ENCODE peak calls at places on chromosomes 5 and 9, in six cellular contexts. M is IMR-90, U is H9, D is trophoblast cell, W is mesenchymal stem cell, Y is neuronal stem cell. B is an unnamed sample.

GRCh38 chr5:90408571-90409317 is 812 bp downstream of the CETN3 start:
- DNase-seq in M (no peak), W (no peak), D (peak; percentile 22), Y (peak; percentile 12), U (no peak), B (no peak)

GRCh38 chr9:94031380-94031779 is 52.9 kb upstream of the PTPDC1 start:
- DNase-seq in W (no peak), D (no peak), M (no peak), U (no peak), Y (no peak), B (no peak)

GRCh38 chr9:125515281-125515680 is 191.7 kb downstream of the MAPKAP1 start:
- DNase-seq in M (no peak), W (no peak), U (no peak), D (no peak), Y (no peak), B (no peak)

GRCh38 chr9:34451545-34451944 is 6.8 kb downstream of the FAM219A start:
- DNase-seq in W (peak; percentile 54), Y (no peak), D (no peak), U (no peak), M (peak; percentile 53), B (no peak)

GRCh38 chr5:99835791-99836190 is 699.4 kb upstream of the FAM174A start:
- DNase-seq in D (no peak), M (no peak), W (no peak), U (no peak), Y (no peak), B (no peak)

GRCh38 chr9:100577776-100578448 is at the start of gene CAVIN4:
- DNase-seq in W (no peak), U (no peak), M (peak; percentile 91), D (no peak), Y (no peak), B (no peak)

GRCh38 chr5:154849791-154850201 is 607 bp downstream of the FAXDC2 start:
- DNase-seq in M (peak; percentile 47), Y (no peak), U (no peak), W (peak; percentile 62), D (no peak), B (no peak)

GRCh38 chr5:6791031-6791577 is 77.9 kb downstream of the TENT4A start:
- DNase-seq in D (no peak), M (no peak), W (no peak), U (no peak), Y (no peak), B (no peak)

GRCh38 chr9:130245474-130245873 is 20.1 kb upstream of the HMCN2 start:
- DNase-seq in Y (no peak), U (no peak), W (no peak), M (no peak), D (no peak), B (no peak)

GRCh38 chr9:113669523-113670115 is 206.1 kb downstream of the RGS3 start:
- DNase-seq in U (no peak), W (no peak), D (no peak), Y (no peak), M (peak; percentile 88), B (no peak)

GRCh38 chr9:2157277-2158105 is 142.3 kb downstream of the SMARCA2 start:
- DNase-seq in M (peak; percentile 69), W (peak; percentile 78), U (peak; percentile 37), D (peak; percentile 52), Y (no peak), B (no peak)

GRCh38 chr5:118314936-118315335 is 673.4 kb downstream of the DTWD2 start:
- DNase-seq in Y (no peak), D (no peak), U (no peak), M (no peak), W (no peak), B (no peak)

GRCh38 chr9:84386753-84387152 is 46.2 kb upstream of the SLC28A3 start:
- DNase-seq in D (no peak), Y (no peak), U (no peak), W (no peak), M (no peak), B (no peak)
- H3K14ac ChIP-seq in D (no peak overlapping the region), Y (no peak overlapping the region), U (no peak overlapping the region), W (no peak overlapping the region), M (no peak overlapping the region), B (no peak overlapping the region)

DNA sequence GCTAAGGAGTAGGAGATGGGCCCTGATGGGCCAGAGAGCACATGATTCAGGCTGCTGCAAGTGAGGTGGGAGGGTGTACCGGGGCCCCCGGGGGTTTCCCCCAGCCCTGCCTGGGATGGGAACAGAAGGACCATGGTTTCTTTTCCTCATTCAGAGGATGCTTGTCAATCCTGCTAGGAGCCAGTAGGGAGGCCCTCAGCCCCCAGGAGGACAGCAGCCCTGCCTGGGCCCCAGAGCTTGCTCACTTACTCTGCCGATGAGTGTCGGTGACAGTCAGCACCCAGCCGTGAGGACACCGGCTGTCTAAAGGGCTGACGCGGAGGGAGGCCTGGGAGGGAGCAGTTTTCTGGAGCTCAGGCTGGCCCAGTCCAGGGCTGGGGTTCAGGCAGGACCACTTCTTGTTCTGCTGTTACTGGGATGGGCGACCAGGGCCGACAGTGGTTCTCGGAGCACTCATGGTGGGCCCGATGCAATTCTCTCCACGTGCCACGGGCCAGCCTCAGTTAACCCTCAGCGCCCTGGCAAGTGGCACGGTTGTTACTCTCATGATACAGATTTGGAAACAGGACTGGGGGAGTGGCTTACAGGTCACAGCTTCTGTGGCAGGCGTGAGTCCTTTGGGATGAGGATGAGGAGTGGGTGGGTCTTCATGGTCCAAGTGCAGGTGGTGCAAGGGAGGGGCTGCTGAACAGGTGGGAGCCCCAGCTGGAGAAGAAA is 1.8 kb downstream of the ARRDC1 start:
- DNase-seq in M (peak; percentile 33), U (no peak), D (peak; percentile 30), Y (no peak), W (peak; percentile 36), B (no peak)
- H3K14ac ChIP-seq in M (no peak overlapping the region), U (no peak overlapping the region), D (no peak overlapping the region), Y (peak overlapping the region; percentile 9), W (no peak overlapping the region), B (no peak overlapping the region)

DNA sequence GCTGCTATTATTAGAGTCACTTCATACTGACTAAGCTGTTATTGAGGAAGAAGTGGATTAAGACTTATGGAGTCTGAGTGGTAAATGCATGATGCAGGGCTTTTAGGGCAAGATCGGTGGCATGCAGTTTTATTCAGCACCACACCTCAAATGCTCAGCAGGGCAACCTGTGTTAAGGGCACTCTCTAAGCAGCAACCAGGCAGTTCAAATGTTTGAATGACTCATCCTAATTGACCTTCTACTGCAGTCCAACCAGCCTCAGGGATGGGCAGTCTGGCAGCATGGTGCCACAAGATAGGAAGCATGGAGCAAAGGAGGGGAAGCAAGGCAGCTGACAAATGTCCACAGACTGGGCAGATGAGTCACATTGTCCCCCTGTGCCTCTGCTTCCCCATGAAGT is 80.2 kb upstream of the MIER3 start:
- DNase-seq in W (no peak), U (no peak), Y (no peak), D (no peak), M (no peak), B (no peak)
- H3K14ac ChIP-seq in W (no peak overlapping the region), U (no peak overlapping the region), Y (peak overlapping the region; percentile 27), D (no peak overlapping the region), M (no peak overlapping the region), B (no peak overlapping the region)

DNA sequence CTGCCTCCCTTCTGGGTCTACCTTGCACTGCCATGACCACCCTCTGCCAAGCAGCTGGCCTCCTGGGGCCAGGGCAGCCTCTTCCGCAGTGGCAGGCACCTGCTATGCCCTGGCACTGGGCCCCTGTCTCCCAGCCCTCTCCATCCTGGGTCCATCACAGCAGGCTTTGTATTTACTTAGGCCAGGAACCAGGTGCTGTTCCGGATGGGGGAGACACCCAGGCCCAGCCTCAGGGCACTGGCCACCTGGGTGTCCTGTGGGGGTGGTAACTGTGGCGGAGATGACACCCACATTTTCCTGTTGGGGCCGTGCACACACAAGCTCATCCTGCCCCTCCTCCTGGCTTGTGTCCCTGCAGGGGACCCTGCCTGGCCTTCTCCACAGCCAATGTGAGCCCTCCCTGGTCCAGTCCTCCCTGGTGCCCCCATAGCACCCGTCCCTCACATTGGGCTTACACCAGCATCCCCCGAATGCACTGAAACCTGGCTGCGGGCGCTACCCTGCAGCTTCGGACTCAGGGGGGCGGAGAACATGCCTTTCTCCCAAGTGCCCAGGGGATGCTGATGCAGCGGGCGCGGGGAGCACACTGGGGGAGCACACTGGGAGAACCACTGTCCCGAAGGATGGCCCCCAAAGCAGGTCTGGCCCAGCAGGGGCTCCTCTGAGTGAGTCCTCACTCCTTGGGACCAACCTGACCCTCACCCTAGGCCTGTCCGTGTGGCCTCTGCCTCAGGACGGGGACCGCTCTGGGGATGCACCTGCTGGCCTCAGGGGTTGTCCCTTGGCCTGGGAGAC is 17.9 kb downstream of the FAM163B start:
- DNase-seq in Y (no peak), D (no peak), W (no peak), M (no peak), U (no peak), B (no peak)
- H3K14ac ChIP-seq in Y (peak overlapping the region; percentile 73), D (no peak overlapping the region), W (no peak overlapping the region), M (no peak overlapping the region), U (no peak overlapping the region), B (no peak overlapping the region)

GRCh38 chr9:92122792-92123191 is 7.6 kb upstream of the SPTLC1 start:
- DNase-seq in M (no peak), Y (no peak), W (no peak), U (no peak), D (no peak), B (no peak)
- H3K14ac ChIP-seq in M (peak overlapping the region; percentile 10), Y (no peak overlapping the region), W (no peak overlapping the region), U (no peak overlapping the region), D (no peak overlapping the region), B (no peak overlapping the region)

GRCh38 chr9:20570086-20570485 is 52.2 kb downstream of the MLLT3 start:
- DNase-seq in M (peak; percentile 51), W (peak; percentile 65), D (no peak), Y (no peak), U (no peak), B (no peak)
- H3K14ac ChIP-seq in M (no peak overlapping the region), W (no peak overlapping the region), D (no peak overlapping the region), Y (no peak overlapping the region), U (no peak overlapping the region), B (no peak overlapping the region)

DNA sequence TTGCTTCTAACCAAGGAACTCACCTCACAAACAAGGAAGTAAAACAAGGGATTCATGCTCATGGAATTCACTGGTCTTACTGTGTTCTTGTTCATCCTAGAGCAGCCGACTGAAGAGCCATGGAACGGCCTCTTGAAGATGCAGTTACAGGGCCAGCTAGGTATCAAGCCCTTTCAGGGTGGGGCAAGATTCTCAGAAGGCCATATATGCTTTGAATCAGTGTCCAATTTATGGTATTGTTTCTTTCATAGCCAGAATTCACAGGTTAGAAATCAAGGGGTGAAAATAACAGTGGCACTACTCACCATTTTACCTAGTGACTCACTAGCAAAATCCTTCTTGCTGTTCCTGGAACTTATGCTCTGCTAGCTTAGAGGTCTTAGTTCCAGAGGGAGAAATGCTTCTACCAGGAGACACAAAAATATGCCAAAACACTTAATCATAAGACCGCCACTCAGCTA is 159.5 kb upstream of the CDH10 start:
- DNase-seq in W (no peak), D (no peak), Y (no peak), U (no peak), M (no peak), B (no peak)
- H3K14ac ChIP-seq in W (no peak overlapping the region), D (no peak overlapping the region), Y (no peak overlapping the region), U (no peak overlapping the region), M (no peak overlapping the region), B (no peak overlapping the region)

DNA sequence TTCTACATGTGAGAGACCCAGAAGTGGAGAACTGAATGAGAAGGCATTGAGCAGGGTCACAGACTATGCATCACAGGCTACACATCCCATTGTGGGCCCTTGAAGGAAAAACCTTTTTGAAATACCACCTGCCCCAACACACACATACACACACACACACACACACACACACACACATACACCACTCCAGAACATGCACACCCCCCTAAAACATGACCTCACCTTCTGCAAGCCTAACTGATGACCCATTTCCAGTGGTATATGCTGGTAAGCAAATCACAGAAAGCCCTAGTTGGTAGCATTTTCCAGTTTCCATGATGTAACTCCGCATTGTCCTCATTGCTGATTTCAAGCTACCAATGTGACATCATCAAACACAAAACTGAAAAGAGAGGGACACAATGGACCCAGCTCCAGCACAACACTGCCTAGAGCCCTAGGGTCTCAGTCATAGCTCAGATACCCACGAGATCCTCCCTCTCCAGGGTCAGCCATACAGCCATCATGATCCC is 36.4 kb downstream of the THBS4 start:
- DNase-seq in M (no peak), Y (no peak), D (no peak), W (no peak), U (no peak), B (no peak)
- H3K14ac ChIP-seq in M (no peak overlapping the region), Y (no peak overlapping the region), D (no peak overlapping the region), W (no peak overlapping the region), U (no peak overlapping the region), B (no peak overlapping the region)

B was measured in H1.